ENCODE peak calls at places on chromosomes 12 and 14, in eight cellular contexts. T is germinal center, D is fibroblast of gingiva, A is GM20000, N is neural progenitor cell, O is adrenal gland, X is colonic mucosa, M is OCI-M1. V is an unnamed sample.

GRCh38 chr14:91308337-91308736 is 63.8 kb upstream of the GPR68 start:
- DNase-seq in M (no peak), A (no peak), D (no peak), T (no peak), N (no peak), X (no peak), O (no peak), V (no peak)

GRCh38 chr12:9673404-9674225 is 4.1 kb downstream of the CLEC2D start:
- DNase-seq in O (peak; percentile 55), A (peak; percentile 19), T (no peak), X (peak; percentile 34), D (peak; percentile 79), N (no peak), M (peak; percentile 85), V (peak; percentile 79)

GRCh38 chr12:89574736-89575208 is 48.9 kb upstream of the POC1B start:
- DNase-seq in X (no peak), O (peak; percentile 21), N (no peak), T (no peak), M (peak; percentile 87), A (no peak), D (peak; percentile 89), V (peak; percentile 35)

GRCh38 chr14:35302211-35302528 is 10.0 kb downstream of the PSMA6 start:
- DNase-seq in T (no peak), M (no peak), D (no peak), A (no peak), X (no peak), O (no peak), N (no peak), V (no peak)

GRCh38 chr12:78095623-78096022 is 264.9 kb downstream of the NAV3 start:
- DNase-seq in O (no peak), X (no peak), A (no peak), M (no peak), T (no peak), D (no peak), N (no peak), V (no peak)

GRCh38 chr14:33352821-33353220 is 414.1 kb downstream of the NPAS3 start:
- DNase-seq in X (no peak), D (no peak), O (no peak), N (no peak), A (no peak), M (peak; percentile 12), T (no peak), V (no peak)

GRCh38 chr12:132210223-132211055 is 66.2 kb downstream of the NOC4L start:
- DNase-seq in A (no peak), D (no peak), O (no peak), M (no peak), T (no peak), N (no peak), X (no peak), V (no peak)

GRCh38 chr14:81169711-81170103 is 51.1 kb downstream of the GTF2A1 start:
- DNase-seq in T (peak; percentile 24), X (peak; percentile 73), A (no peak), M (no peak), N (peak; percentile 6), O (peak; percentile 77), D (peak; percentile 20), V (peak; percentile 4)

GRCh38 chr14:104729835-104730181 is 5.8 kb downstream of the ADSS1 start:
- DNase-seq in N (no peak), O (no peak), T (no peak), X (no peak), A (no peak), D (no peak), M (no peak), V (no peak)

GRCh38 chr12:123003257-123003656 is 22.8 kb downstream of the ARL6IP4 start:
- DNase-seq in M (no peak), T (no peak), O (no peak), N (no peak), D (no peak), A (no peak), X (no peak), V (no peak)

GRCh38 chr12:92114834-92115233 is 30.8 kb downstream of the BTG1 start:
- DNase-seq in T (no peak), A (no peak), O (no peak), M (no peak), D (no peak), X (no peak), N (no peak), V (no peak)

GRCh38 chr12:131536337-131536736 is 174.6 kb upstream of the SFSWAP start:
- DNase-seq in T (no peak), A (no peak), D (no peak), N (no peak), M (no peak), O (no peak), X (no peak), V (no peak)

GRCh38 chr14:104370256-104370870 is 209.2 kb upstream of the C14orf180 start:
- DNase-seq in O (peak; percentile 27), X (peak; percentile 24), D (no peak), A (no peak), M (no peak), N (peak; percentile 72), T (no peak), V (peak; percentile 37)

GRCh38 chr12:3921142-3921520 is 47.9 kb upstream of the PARP11 start:
- DNase-seq in A (no peak), T (no peak), X (no peak), O (no peak), D (no peak), M (no peak), N (no peak), V (no peak)

GRCh38 chr12:125549836-125550235 is 484.6 kb downstream of the AACS start:
- DNase-seq in T (no peak), N (no peak), A (no peak), O (no peak), M (peak; percentile 60), D (no peak), X (no peak), V (no peak)

GRCh38 chr12:106135075-106135474 is 3.7 kb downstream of the NUAK1 start:
- DNase-seq in T (no peak), D (no peak), N (peak; percentile 34), X (no peak), O (no peak), A (no peak), M (no peak), V (no peak)

GRCh38 chr14:104082807-104083206 is 2.7 kb upstream of the ASPG start:
- DNase-seq in D (no peak), X (peak; percentile 86), N (no peak), O (no peak), M (no peak), T (no peak), A (no peak), V (no peak)

GRCh38 chr14:99035712-99036593 is 236.0 kb downstream of the BCL11B start:
- DNase-seq in D (peak; percentile 77), N (peak; percentile 86), A (no peak), T (no peak), O (peak; percentile 79), X (peak; percentile 67), M (no peak), V (peak; percentile 97)

GRCh38 chr14:67285876-67286452 is 44.7 kb downstream of the PALS1 start:
- DNase-seq in N (peak; percentile 63), M (peak; percentile 66), X (no peak), A (peak; percentile 7), O (no peak), D (peak; percentile 34), T (peak; percentile 23), V (no peak)

GRCh38 chr14:103537175-103537990 is 8.4 kb downstream of the TRMT61A start:
- DNase-seq in T (no peak), M (no peak), N (no peak), D (no peak), O (peak; percentile 56), A (no peak), X (no peak), V (no peak)

GRCh38 chr12:117035287-117035686 is 63.9 kb downstream of the TESC start:
- DNase-seq in M (no peak), O (no peak), A (no peak), D (no peak), T (no peak), N (no peak), X (no peak), V (no peak)

GRCh38 chr14:89340200-89340667 is 76.8 kb downstream of the FOXN3 start:
- DNase-seq in M (no peak), O (no peak), A (no peak), T (no peak), D (peak; percentile 54), N (no peak), X (no peak), V (no peak)

GRCh38 chr12:103930787-103931536 is 752 bp downstream of the HSP90B1 start:
- DNase-seq in O (peak; percentile 85), T (peak; percentile 29), A (peak; percentile 12), M (peak; percentile 66), X (peak; percentile 42), N (peak; percentile 60), D (peak; percentile 79), V (peak; percentile 29)